ENCODE peak calls at places on chromosomes 5 and 9, in four cellular contexts. One of them, this sample, is unnamed.

GRCh38 chr5:148384389-148384756 is 615 bp downstream of the FBXO38 start:
- DNase-seq in aorta: no peak
- DNase-seq in adipocyte: no peak
- DNase-seq in CD8-positive, alpha-beta T cell: no peak
- DNase-seq in this sample: no peak

GRCh38 chr9:91164724-91165520 is 196.8 kb downstream of the AUH start:
- DNase-seq in CD8-positive, alpha-beta T cell: peak; percentile 62
- DNase-seq in adipocyte: peak; percentile 97
- DNase-seq in aorta: peak; percentile 90
- DNase-seq in this sample: peak; percentile 64

GRCh38 chr9:37913480-37914153 is 9.7 kb upstream of the SLC25A51 start:
- DNase-seq in aorta: peak; percentile 81
- DNase-seq in CD8-positive, alpha-beta T cell: peak; percentile 83
- DNase-seq in adipocyte: peak; percentile 85
- DNase-seq in this sample: peak; percentile 81

GRCh38 chr5:174692381-174692780 is 32.0 kb upstream of the MSX2 start:
- DNase-seq in aorta: no peak
- DNase-seq in adipocyte: no peak
- DNase-seq in CD8-positive, alpha-beta T cell: no peak
- DNase-seq in this sample: no peak

GRCh38 chr5:114434396-114435219 is 72.7 kb downstream of the KCNN2 start:
- DNase-seq in CD8-positive, alpha-beta T cell: no peak
- DNase-seq in adipocyte: no peak
- DNase-seq in aorta: no peak
- DNase-seq in this sample: no peak

GRCh38 chr9:113594484-113595299 is 131.2 kb downstream of the RGS3 start:
- DNase-seq in CD8-positive, alpha-beta T cell: no peak
- DNase-seq in adipocyte: peak; percentile 59
- DNase-seq in aorta: peak; percentile 71
- DNase-seq in this sample: no peak

GRCh38 chr5:14502291-14502690 is 79.3 kb upstream of the OTULINL start:
- DNase-seq in CD8-positive, alpha-beta T cell: no peak
- DNase-seq in adipocyte: no peak
- DNase-seq in aorta: no peak
- DNase-seq in this sample: no peak

GRCh38 chr5:65172486-65173129 is 309.1 kb downstream of the ADAMTS6 start:
- DNase-seq in CD8-positive, alpha-beta T cell: no peak
- DNase-seq in aorta: no peak
- DNase-seq in adipocyte: no peak
- DNase-seq in this sample: no peak

GRCh38 chr5:55604611-55605067 is 69.9 kb upstream of the PLPP1 start:
- DNase-seq in aorta: no peak
- DNase-seq in adipocyte: peak; percentile 65
- DNase-seq in CD8-positive, alpha-beta T cell: no peak
- DNase-seq in this sample: no peak

GRCh38 chr5:172788771-172789686 is 18.0 kb upstream of the DUSP1 start:
- DNase-seq in aorta: peak; percentile 84
- DNase-seq in CD8-positive, alpha-beta T cell: no peak
- DNase-seq in adipocyte: no peak
- DNase-seq in this sample: peak; percentile 81

GRCh38 chr9:86940774-86941173 is 6.5 kb downstream of the GAS1 start:
- DNase-seq in aorta: no peak
- DNase-seq in CD8-positive, alpha-beta T cell: no peak
- DNase-seq in adipocyte: no peak
- DNase-seq in this sample: no peak

GRCh38 chr9:112050544-112051475 is 124.3 kb downstream of the SUSD1 start:
- DNase-seq in adipocyte: peak; percentile 93
- DNase-seq in aorta: peak; percentile 71
- DNase-seq in CD8-positive, alpha-beta T cell: no peak
- DNase-seq in this sample: peak; percentile 61

GRCh38 chr9:115880221-115880620 is 273.4 kb upstream of the PAPPA start:
- DNase-seq in aorta: no peak
- DNase-seq in CD8-positive, alpha-beta T cell: no peak
- DNase-seq in adipocyte: no peak
- DNase-seq in this sample: no peak

GRCh38 chr5:154868702-154869101 is 10.3 kb downstream of the CNOT8 start:
- DNase-seq in adipocyte: no peak
- DNase-seq in CD8-positive, alpha-beta T cell: no peak
- DNase-seq in aorta: no peak
- DNase-seq in this sample: no peak

GRCh38 chr5:56358703-56359428 is 125.7 kb upstream of the ANKRD55 start:
- DNase-seq in aorta: peak; percentile 52
- DNase-seq in CD8-positive, alpha-beta T cell: no peak
- DNase-seq in adipocyte: no peak
- DNase-seq in this sample: peak; percentile 26

GRCh38 chr5:17816947-17817346 is 182.7 kb downstream of the TAF11L14 start:
- DNase-seq in adipocyte: no peak
- DNase-seq in aorta: no peak
- DNase-seq in CD8-positive, alpha-beta T cell: no peak
- DNase-seq in this sample: no peak

GRCh38 chr9:111481885-111482636 is 2.1 kb downstream of the ECPAS start:
- DNase-seq in CD8-positive, alpha-beta T cell: no peak
- DNase-seq in adipocyte: peak; percentile 74
- DNase-seq in aorta: no peak
- DNase-seq in this sample: no peak

GRCh38 chr9:86946712-86947145 is 577 bp downstream of the GAS1 start:
- DNase-seq in aorta: peak; percentile 77
- DNase-seq in adipocyte: peak; percentile 73
- DNase-seq in CD8-positive, alpha-beta T cell: peak; percentile 44
- DNase-seq in this sample: no peak

GRCh38 chr9:124344291-124345050 is 70.8 kb downstream of the PSMB7 start:
- DNase-seq in CD8-positive, alpha-beta T cell: no peak
- DNase-seq in adipocyte: no peak
- DNase-seq in aorta: peak; percentile 48
- DNase-seq in this sample: no peak

GRCh38 chr5:32092938-32093812 is 80.9 kb downstream of the GOLPH3 start:
- DNase-seq in adipocyte: peak; percentile 81
- DNase-seq in aorta: no peak
- DNase-seq in CD8-positive, alpha-beta T cell: peak; percentile 65
- DNase-seq in this sample: no peak
- H3K4me3 ChIP-seq in adipocyte: no peak overlapping the region
- H3K4me3 ChIP-seq in aorta: no peak overlapping the region
- H3K4me3 ChIP-seq in CD8-positive, alpha-beta T cell: no peak overlapping the region
- H3K4me3 ChIP-seq in this sample: no peak overlapping the region

GRCh38 chr5:150329881-150330876 is 27.3 kb upstream of the TCOF1 start:
- DNase-seq in CD8-positive, alpha-beta T cell: no peak
- DNase-seq in adipocyte: no peak
- DNase-seq in aorta: no peak
- DNase-seq in this sample: no peak

GRCh38 chr5:150323819-150324218 is 21.1 kb upstream of the ARSI start:
- DNase-seq in aorta: no peak
- DNase-seq in adipocyte: no peak
- DNase-seq in CD8-positive, alpha-beta T cell: no peak
- DNase-seq in this sample: no peak

GRCh38 chr5:150325426-150325825 is 22.7 kb upstream of the ARSI start:
- DNase-seq in aorta: no peak
- DNase-seq in CD8-positive, alpha-beta T cell: no peak
- DNase-seq in adipocyte: no peak
- DNase-seq in this sample: no peak

GRCh38 chr5:150329038-150329437 is 26.3 kb upstream of the ARSI start:
- DNase-seq in CD8-positive, alpha-beta T cell: no peak
- DNase-seq in adipocyte: no peak
- DNase-seq in aorta: no peak
- DNase-seq in this sample: no peak

GRCh38 chr5:150328458-150328857 is 25.8 kb upstream of the ARSI start:
- DNase-seq in CD8-positive, alpha-beta T cell: no peak
- DNase-seq in aorta: no peak
- DNase-seq in adipocyte: no peak
- DNase-seq in this sample: no peak
- H3K27me3 ChIP-seq in CD8-positive, alpha-beta T cell: no peaks in the 10 kb centered on the region
- H3K27me3 ChIP-seq in aorta: no peaks in the 10 kb centered on the region
- H3K27me3 ChIP-seq in adipocyte: peaks cover 4% of the 10 kb centered on the region
- H3K27me3 ChIP-seq in this sample: no peaks in the 10 kb centered on the region

GRCh38 chr5:107430077-107430625 is 240.6 kb downstream of the EFNA5 start:
- DNase-seq in aorta: no peak
- DNase-seq in CD8-positive, alpha-beta T cell: no peak
- DNase-seq in adipocyte: peak; percentile 52
- DNase-seq in this sample: no peak

GRCh38 chr5:107431536-107431935 is 239.2 kb downstream of the EFNA5 start:
- DNase-seq in adipocyte: no peak
- DNase-seq in CD8-positive, alpha-beta T cell: no peak
- DNase-seq in aorta: no peak
- DNase-seq in this sample: no peak

GRCh38 chr5:107426209-107426608 is 244.5 kb downstream of the EFNA5 start:
- DNase-seq in CD8-positive, alpha-beta T cell: no peak
- DNase-seq in adipocyte: peak; percentile 12
- DNase-seq in aorta: no peak
- DNase-seq in this sample: no peak

GRCh38 chr5:107425541-107426031 is 245.2 kb downstream of the EFNA5 start:
- DNase-seq in adipocyte: peak; percentile 89
- DNase-seq in CD8-positive, alpha-beta T cell: no peak
- DNase-seq in aorta: no peak
- DNase-seq in this sample: no peak

GRCh38 chr5:107428303-107428761 is 242.4 kb downstream of the EFNA5 start:
- DNase-seq in CD8-positive, alpha-beta T cell: no peak
- DNase-seq in adipocyte: peak; percentile 12
- DNase-seq in aorta: no peak
- DNase-seq in this sample: no peak
- H3K4me3 ChIP-seq in CD8-positive, alpha-beta T cell: no peak overlapping the region
- H3K4me3 ChIP-seq in adipocyte: no peak overlapping the region
- H3K4me3 ChIP-seq in aorta: no peak overlapping the region
- H3K4me3 ChIP-seq in this sample: no peak overlapping the region

DNA sequence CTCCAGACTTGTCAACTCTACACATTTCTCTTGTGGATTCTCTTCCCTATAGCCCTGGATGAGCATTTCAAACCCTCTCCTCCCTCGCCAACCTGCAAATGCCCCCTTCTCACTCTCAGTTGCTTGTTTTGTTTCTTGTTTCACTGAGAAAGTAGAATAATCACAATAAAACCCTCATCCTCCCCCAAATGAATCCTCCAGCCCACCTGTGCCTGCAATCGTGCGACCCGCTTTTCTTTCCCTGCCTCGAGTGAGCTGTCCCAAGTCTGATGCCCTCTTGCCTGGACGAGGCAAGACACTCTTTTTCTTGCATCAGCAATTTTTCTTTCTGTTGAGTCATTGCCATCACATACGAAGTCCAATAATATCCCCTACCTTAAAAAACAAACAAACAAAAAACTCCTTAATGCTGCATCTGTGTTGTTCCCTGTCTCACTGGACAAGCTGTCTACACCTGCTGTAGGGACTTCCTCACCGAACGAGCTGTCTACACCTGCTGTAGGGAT is 3.7 kb upstream of the CACNA1B start:
- DNase-seq in CD8-positive, alpha-beta T cell: no peak
- DNase-seq in adipocyte: no peak
- DNase-seq in aorta: no peak
- DNase-seq in this sample: no peak
- H3K27me3 ChIP-seq in CD8-positive, alpha-beta T cell: peaks cover 4% of the 10 kb centered on the region
- H3K27me3 ChIP-seq in adipocyte: peaks cover 16% of the 10 kb centered on the region
- H3K27me3 ChIP-seq in aorta: no peaks in the 10 kb centered on the region
- H3K27me3 ChIP-seq in this sample: peaks cover 47% of the 10 kb centered on the region